ENCODE peak calls at places on chromosomes 6 and 20, in six cellular contexts. R is naive B cell, J is SK-N-MC, T is HL-60, I is putamen, H is iris pigment epithelial cell. M is an unnamed sample.

GRCh38 chr6:158552055-158552795 is 7.7 kb upstream of the TMEM181 start:
- DNase-seq in I (no peak), J (no peak), T (no peak), H (no peak), R (no peak), M (no peak)

GRCh38 chr6:162085561-162085960 is 642.0 kb downstream of the PRKN start:
- DNase-seq in I (peak), R (no peak), J (no peak), H (no peak), T (no peak), M (no peak)

GRCh38 chr20:63174309-63175030 is 41.5 kb downstream of the YTHDF1 start:
- DNase-seq in R (no peak), J (no peak), T (no peak), I (no peak), H (no peak), M (no peak)

GRCh38 chr6:123519191-123519510 is 117.6 kb downstream of the TRDN start:
- DNase-seq in T (no peak), R (no peak), I (peak), J (no peak), H (no peak), M (no peak)

GRCh38 chr20:24980321-24981053 is 12.1 kb downstream of the APMAP start:
- DNase-seq in R (no peak), H (no peak), I (no peak), J (no peak), T (peak), M (no peak)

GRCh38 chr6:21037453-21037852 is 503.2 kb downstream of the CDKAL1 start:
- DNase-seq in R (peak), H (no peak), J (no peak), I (no peak), T (no peak), M (no peak)

GRCh38 chr20:57893364-57894001 is 183.7 kb upstream of the PMEPA1 start:
- DNase-seq in R (no peak), J (no peak), I (no peak), T (no peak), H (no peak), M (no peak)

GRCh38 chr6:42316390-42316970 is 98.8 kb upstream of the MRPS10 start:
- DNase-seq in H (peak), R (peak), I (no peak), J (no peak), T (peak), M (no peak)

GRCh38 chr6:37056439-37057127 is 51.1 kb downstream of the FGD2 start:
- DNase-seq in T (no peak), I (no peak), R (no peak), H (peak), J (no peak), M (no peak)

GRCh38 chr20:38317422-38317821 is 13.5 kb downstream of the BPI start:
- DNase-seq in R (no peak), I (no peak), J (no peak), H (no peak), T (no peak), M (no peak)